ENCODE peak calls at places on chromosome 22, in ten cellular contexts. R is AG04450; Q is brain microvascular endothelial cell; C is ovary; G is psoas muscle; L is naive thymus-derived CD4-positive, alpha-beta T cell; P is right cardiac atrium; D is heart right ventricle; O is dorsolateral prefrontal cortex; J is colonic mucosa. A is an unnamed sample.

GRCh38 chr22:21866821-21867527 is 471 bp downstream of the MAPK1 start:
- DNase-seq in R (no peak), Q (peak; percentile 16), C (peak; percentile 35), G (no peak), L (peak; percentile 7), P (peak; percentile 65), D (no peak), O (peak; percentile 18), J (peak; percentile 38), A (no peak)

GRCh38 chr22:47174096-47174495 is 411.6 kb downstream of the TBC1D22A start:
- DNase-seq in R (no peak), Q (no peak), C (no peak), G (peak; percentile 26), L (no peak), P (peak; percentile 36), D (peak; percentile 9), O (no peak), J (no peak), A (no peak)

GRCh38 chr22:31922593-31922992 is 21.7 kb upstream of the YWHAH start:
- DNase-seq in R (no peak), Q (no peak), C (no peak), G (no peak), L (no peak), P (no peak), D (no peak), O (no peak), J (no peak), A (no peak)

GRCh38 chr22:44026630-44027511 is 2.8 kb downstream of the PARVB start:
- DNase-seq in R (no peak), Q (peak; percentile 84), C (no peak), G (peak; percentile 85), L (peak; percentile 27), P (peak; percentile 89), D (peak; percentile 72), O (no peak), J (peak; percentile 59), A (peak; percentile 25)

GRCh38 chr22:41517172-41518047 is 26.9 kb downstream of the POLR3H start:
- DNase-seq in R (no peak), Q (peak; percentile 34), C (peak; percentile 84), G (peak; percentile 85), L (peak; percentile 26), P (peak; percentile 73), D (peak; percentile 61), O (peak; percentile 89), J (peak; percentile 84), A (peak; percentile 71)

GRCh38 chr22:32776800-32777199 is 24.7 kb upstream of the TIMP3 start:
- DNase-seq in R (no peak), Q (no peak), C (no peak), G (no peak), L (no peak), P (no peak), D (no peak), O (no peak), J (no peak), A (no peak)

GRCh38 chr22:43498856-43499253 is 87.0 kb downstream of the MPPED1 start:
- DNase-seq in R (no peak), Q (no peak), C (no peak), G (no peak), L (no peak), P (no peak), D (no peak), O (no peak), J (no peak), A (no peak)

GRCh38 chr22:39524089-39524752 is 3.9 kb downstream of the ATF4 start:
- DNase-seq in R (no peak), Q (no peak), C (no peak), G (peak; percentile 56), L (no peak), P (no peak), D (no peak), O (no peak), J (no peak), A (no peak)

DNA sequence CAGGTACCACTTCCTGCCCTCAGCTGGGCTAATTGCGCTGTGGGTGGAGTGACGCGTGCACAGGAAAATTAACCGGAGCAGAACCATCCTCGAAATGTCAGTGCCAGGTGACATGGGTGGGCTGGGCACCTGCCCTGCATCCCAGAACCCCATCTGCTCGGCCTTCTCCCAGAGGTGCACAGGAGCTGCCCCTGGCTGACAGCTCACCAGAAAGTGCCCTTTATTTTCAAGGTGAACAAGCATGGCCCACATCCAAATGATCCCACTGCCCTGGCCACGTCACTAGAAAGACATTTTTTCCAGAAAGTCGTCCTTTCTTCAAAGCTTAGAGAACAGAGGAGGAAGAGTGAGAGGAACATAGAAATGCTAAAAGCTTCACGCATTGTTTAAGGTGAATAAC is 4.1 kb upstream of the ELFN2 start:
- DNase-seq in R (no peak), Q (no peak), C (no peak), G (no peak), L (no peak), P (no peak), D (no peak), O (no peak), J (no peak), A (no peak)
- H3K27ac ChIP-seq in R (no peak overlapping the region), Q (peak overlapping the region; percentile 54), C (no peak overlapping the region), G (no peak overlapping the region), L (no peak overlapping the region), P (no peak overlapping the region), D (no peak overlapping the region), O (no peak overlapping the region), J (no peak overlapping the region), A (no peak overlapping the region)

DNA sequence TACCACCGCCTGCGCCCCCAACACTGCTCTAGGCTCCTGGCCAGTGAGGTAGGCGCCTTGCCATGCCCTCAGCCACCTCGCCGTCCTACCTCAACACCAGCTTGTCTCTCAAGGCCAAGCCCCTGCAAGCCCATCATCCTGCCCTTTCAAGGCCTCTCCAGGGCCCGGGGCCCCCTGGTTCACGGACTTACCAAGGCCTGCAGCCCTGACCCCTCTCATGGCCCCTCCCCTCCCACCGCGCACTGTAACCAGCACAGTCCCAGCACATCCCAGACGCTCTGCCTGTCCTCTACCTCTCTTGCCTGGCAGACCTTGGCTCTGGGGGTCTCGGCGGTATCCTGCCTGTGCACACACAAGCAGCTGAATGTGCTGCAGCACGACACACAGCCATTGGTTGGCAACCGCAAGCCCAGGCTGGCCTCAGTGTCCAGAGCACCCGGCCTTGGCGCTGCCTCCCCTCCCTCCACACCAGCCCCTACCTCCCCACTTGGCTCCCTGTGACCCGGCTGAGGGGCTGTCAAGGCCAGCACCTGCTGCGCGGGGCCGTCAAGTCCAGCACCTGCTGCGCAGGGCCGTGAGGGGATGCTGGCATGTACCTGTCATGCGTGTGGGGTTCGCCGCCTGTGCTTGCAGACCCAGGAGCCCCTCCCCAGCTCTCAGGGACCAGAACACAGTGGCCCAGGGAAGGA is 37.2 kb downstream of the TBX1 start:
- DNase-seq in R (no peak), Q (no peak), C (peak; percentile 13), G (peak; percentile 56), L (no peak), P (peak; percentile 57), D (no peak), O (no peak), J (no peak), A (no peak)
- H3K27ac ChIP-seq in R (no peak overlapping the region), Q (no peak overlapping the region), C (no peak overlapping the region), G (no peak overlapping the region), L (no peak overlapping the region), P (no peak overlapping the region), D (no peak overlapping the region), O (no peak overlapping the region), J (no peak overlapping the region), A (no peak overlapping the region)

GRCh38 chr22:28187612-28188011 is 268.6 kb upstream of the PITPNB start:
- DNase-seq in R (no peak), Q (no peak), C (no peak), G (no peak), L (no peak), P (no peak), D (no peak), O (no peak), J (no peak), A (no peak)

GRCh38 chr22:28183078-28183870 is 264.2 kb upstream of the PITPNB start:
- DNase-seq in R (no peak), Q (no peak), C (no peak), G (no peak), L (no peak), P (no peak), D (no peak), O (no peak), J (no peak), A (no peak)

GRCh38 chr22:28186641-28187040 is 267.6 kb upstream of the PITPNB start:
- DNase-seq in R (no peak), Q (no peak), C (no peak), G (no peak), L (no peak), P (no peak), D (no peak), O (no peak), J (no peak), A (no peak)

GRCh38 chr22:28185130-28185529 is 266.1 kb upstream of the PITPNB start:
- DNase-seq in R (no peak), Q (no peak), C (no peak), G (no peak), L (no peak), P (no peak), D (no peak), O (no peak), J (no peak), A (no peak)

DNA sequence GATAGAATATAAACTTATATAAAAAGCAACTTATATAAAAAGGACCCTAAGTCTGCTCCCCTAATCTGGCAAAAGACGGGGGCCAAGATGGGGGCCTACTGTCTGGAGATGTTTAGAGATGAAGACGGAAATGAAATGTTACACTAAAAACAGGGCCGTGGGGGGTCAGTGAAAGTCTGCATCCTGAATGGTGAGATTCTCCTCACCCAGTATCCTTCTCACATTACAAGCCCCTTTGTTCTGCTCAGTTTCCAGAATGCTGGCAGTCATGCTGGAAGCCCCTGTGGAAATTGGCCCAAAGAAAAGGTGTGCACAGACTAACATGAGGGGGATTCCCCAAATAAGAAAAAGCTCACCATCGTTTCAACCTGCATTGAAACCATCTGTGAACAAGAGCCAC is 269.4 kb upstream of the PITPNB start:
- DNase-seq in R (no peak), Q (no peak), C (no peak), G (no peak), L (no peak), P (no peak), D (no peak), O (no peak), J (no peak), A (no peak)
- H3K27ac ChIP-seq in R (no peak overlapping the region), Q (no peak overlapping the region), C (no peak overlapping the region), G (no peak overlapping the region), L (no peak overlapping the region), P (no peak overlapping the region), D (no peak overlapping the region), O (no peak overlapping the region), J (no peak overlapping the region), A (no peak overlapping the region)

GRCh38 chr22:35995772-35996171 is 32.9 kb downstream of the RBFOX2 start:
- DNase-seq in R (peak; percentile 98), Q (peak; percentile 88), C (peak; percentile 88), G (peak; percentile 84), L (no peak), P (peak; percentile 76), D (peak; percentile 58), O (no peak), J (peak; percentile 64), A (no peak)

GRCh38 chr22:35993048-35993714 is 35.4 kb downstream of the RBFOX2 start:
- DNase-seq in R (no peak), Q (no peak), C (no peak), G (no peak), L (no peak), P (no peak), D (no peak), O (no peak), J (no peak), A (no peak)

GRCh38 chr22:35996596-35996995 is 32.0 kb downstream of the RBFOX2 start:
- DNase-seq in R (no peak), Q (no peak), C (no peak), G (no peak), L (no peak), P (no peak), D (no peak), O (no peak), J (no peak), A (no peak)

GRCh38 chr22:35997438-35997837 is 31.2 kb downstream of the RBFOX2 start:
- DNase-seq in R (no peak), Q (peak; percentile 22), C (no peak), G (no peak), L (no peak), P (no peak), D (no peak), O (no peak), J (no peak), A (no peak)

GRCh38 chr22:35995345-35995744 is 33.3 kb downstream of the RBFOX2 start:
- DNase-seq in R (no peak), Q (peak; percentile 31), C (no peak), G (no peak), L (no peak), P (no peak), D (no peak), O (no peak), J (no peak), A (no peak)
- H3K27ac ChIP-seq in R (peak overlapping the region; percentile 85), Q (peak overlapping the region; percentile 46), C (peak overlapping the region; percentile 46), G (peak overlapping the region; percentile 52), L (no peak overlapping the region), P (peak overlapping the region; percentile 91), D (peak overlapping the region; percentile 77), O (peak overlapping the region; percentile 29), J (peak overlapping the region; percentile 19), A (no peak overlapping the region)

A was measured in caudate nucleus.